ENCODE peak calls at places on chromosomes 7 and 10, in eight cellular contexts. L is activated CD4-positive, CD25-positive, alpha-beta regulatory T cell treated with anti-CD3 and anti-CD28 coated beads, Interleukin-2, amount 50 U/mL, for 72 hours; H is progenitor cell of endocrine pancreas; T is amygdala; F is posterior cingulate gyrus; B is C1 segment of cervical spinal cord; X is GDM1; M is NCI-H748 treated with DMSO at 0.1 percent for 48 hours. C is an unnamed sample.

GRCh38 chr10:173741-174140 is 38.5 kb downstream of the ZMYND11 start:
- DNase-seq in L (no peak), H (no peak), T (no peak), F (no peak), B (no peak), X (no peak), M (no peak), C (no peak)

GRCh38 chr7:157495594-157495993 is 158.8 kb downstream of the DNAJB6 start:
- DNase-seq in L (peak; percentile 36), H (no peak), T (no peak), F (no peak), B (no peak), X (no peak), M (no peak), C (no peak)

GRCh38 chr7:56474271-56474670 is 358.1 kb upstream of the NUPR2 start:
- DNase-seq in L (no peak), H (no peak), T (no peak), F (no peak), B (no peak), X (no peak), M (no peak), C (no peak)

GRCh38 chr7:79591275-79591623 is 137.8 kb upstream of the MAGI2 start:
- DNase-seq in L (no peak), H (no peak), T (no peak), F (no peak), B (no peak), X (no peak), M (no peak), C (no peak)

GRCh38 chr10:43925793-43926192 is 277.1 kb upstream of the ZNF32 start:
- DNase-seq in L (no peak), H (no peak), T (no peak), F (no peak), B (no peak), X (no peak), M (no peak), C (no peak)

GRCh38 chr7:157273208-157274202 is 63.3 kb upstream of the DNAJB6 start:
- DNase-seq in L (peak; percentile 66), H (peak; percentile 61), T (no peak), F (peak; percentile 63), B (peak; percentile 30), X (peak; percentile 44), M (peak; percentile 5), C (peak; percentile 68)

GRCh38 chr7:33849004-33849403 is 56.3 kb upstream of the BMPER start:
- DNase-seq in L (no peak), H (no peak), T (no peak), F (no peak), B (no peak), X (no peak), M (no peak), C (no peak)

GRCh38 chr10:59273453-59273852 is 88.9 kb downstream of the FAM13C start:
- DNase-seq in L (no peak), H (no peak), T (no peak), F (no peak), B (no peak), X (no peak), M (no peak), C (no peak)

GRCh38 chr7:1022801-1023465 is 21.4 kb upstream of the GPR146 start:
- DNase-seq in L (no peak), H (no peak), T (no peak), F (no peak), B (no peak), X (no peak), M (no peak), C (no peak)

GRCh38 chr7:31076641-31077310 is 24.7 kb downstream of the ADCYAP1R1 start:
- DNase-seq in L (no peak), H (no peak), T (no peak), F (no peak), B (no peak), X (no peak), M (no peak), C (no peak)

GRCh38 chr10:62560207-62560819 is 186.1 kb downstream of the ZNF365 start:
- DNase-seq in L (no peak), H (no peak), T (no peak), F (no peak), B (no peak), X (no peak), M (no peak), C (peak; percentile 80)

GRCh38 chr7:109386959-109387358 is 817.3 kb downstream of the DNAJB9 start:
- DNase-seq in L (no peak), H (no peak), T (no peak), F (no peak), B (no peak), X (no peak), M (no peak), C (no peak)

GRCh38 chr7:100034871-100035510 is 14.6 kb upstream of the ZSCAN21 start:
- DNase-seq in L (no peak), H (no peak), T (no peak), F (no peak), B (no peak), X (no peak), M (no peak), C (peak; percentile 84)

GRCh38 chr10:63722537-63722936 is 201.3 kb downstream of the REEP3 start:
- DNase-seq in L (no peak), H (no peak), T (no peak), F (no peak), B (no peak), X (no peak), M (no peak), C (peak; percentile 65)

GRCh38 chr10:43205681-43206390 is 61.0 kb downstream of the RASGEF1A start:
- DNase-seq in L (peak; percentile 24), H (peak; percentile 6), T (no peak), F (peak; percentile 5), B (no peak), X (no peak), M (no peak), C (no peak)

GRCh38 chr7:107394831-107395230 is 75.0 kb upstream of the GPR22 start:
- DNase-seq in L (no peak), H (no peak), T (no peak), F (no peak), B (no peak), X (no peak), M (no peak), C (peak; percentile 14)

GRCh38 chr10:93408788-93409187 is 73.3 kb downstream of the MYOF start:
- DNase-seq in L (no peak), H (no peak), T (no peak), F (no peak), B (no peak), X (no peak), M (no peak), C (no peak)

GRCh38 chr7:17830206-17830605 is 110.1 kb downstream of the SNX13 start:
- DNase-seq in L (no peak), H (no peak), T (no peak), F (no peak), B (no peak), X (no peak), M (no peak), C (peak; percentile 73)

GRCh38 chr7:106681815-106682495 is 21.0 kb upstream of the CCDC71L start:
- DNase-seq in L (no peak), H (no peak), T (no peak), F (no peak), B (no peak), X (no peak), M (no peak), C (peak; percentile 13)

GRCh38 chr7:122901250-122901649 is 15.0 kb upstream of the CADPS2 start:
- DNase-seq in L (no peak), H (no peak), T (no peak), F (no peak), B (no peak), X (no peak), M (no peak), C (peak; percentile 6)

GRCh38 chr10:119769886-119770285 is 44.0 kb downstream of the INPP5F start:
- DNase-seq in L (no peak), H (no peak), T (no peak), F (no peak), B (no peak), X (no peak), M (no peak), C (peak; percentile 36)

GRCh38 chr10:5445006-5445405 is 32.6 kb downstream of the NET1 start:
- DNase-seq in L (no peak), H (no peak), T (no peak), F (no peak), B (no peak), X (no peak), M (no peak), C (no peak)

GRCh38 chr7:34096777-34097176 is 191.4 kb downstream of the BMPER start:
- DNase-seq in L (no peak), H (no peak), T (no peak), F (no peak), B (no peak), X (no peak), M (no peak), C (no peak)

GRCh38 chr10:104559935-104560334 is 81.2 kb upstream of the SORCS3 start:
- DNase-seq in L (no peak), H (no peak), T (no peak), F (no peak), B (no peak), X (no peak), M (no peak), C (no peak)

GRCh38 chr10:132142396-132143161 is 44.2 kb upstream of the DPYSL4 start:
- DNase-seq in L (peak; percentile 69), H (peak; percentile 64), T (no peak), F (peak; percentile 66), B (no peak), X (no peak), M (no peak), C (no peak)

GRCh38 chr7:16652888-16653287 is 6.9 kb downstream of the BZW2 start:
- DNase-seq in L (no peak), H (no peak), T (no peak), F (no peak), B (no peak), X (no peak), M (no peak), C (no peak)

GRCh38 chr10:107579970-107580369 is 415.5 kb upstream of the SORCS1 start:
- DNase-seq in L (no peak), H (no peak), T (no peak), F (no peak), B (no peak), X (no peak), M (no peak), C (no peak)

GRCh38 chr7:102285541-102286236 is 979 bp upstream of the SH2B2 start:
- DNase-seq in L (no peak), H (no peak), T (no peak), F (no peak), B (no peak), X (no peak), M (no peak), C (no peak)

GRCh38 chr7:14115706-14116105 is 126.2 kb upstream of the ETV1 start:
- DNase-seq in L (no peak), H (no peak), T (no peak), F (no peak), B (no peak), X (no peak), M (no peak), C (peak; percentile 20)

GRCh38 chr10:97503413-97503812 is 4.7 kb downstream of the UBTD1 start:
- DNase-seq in L (no peak), H (no peak), T (no peak), F (no peak), B (no peak), X (no peak), M (no peak), C (peak; percentile 88)

GRCh38 chr10:113167702-113168101 is 217.7 kb downstream of the TCF7L2 start:
- DNase-seq in L (no peak), H (no peak), T (no peak), F (no peak), B (no peak), X (no peak), M (no peak), C (no peak)

GRCh38 chr7:28629216-28629848 is 217.0 kb downstream of the CREB5 start:
- DNase-seq in L (no peak), H (no peak), T (no peak), F (no peak), B (no peak), X (no peak), M (no peak), C (peak; percentile 31)

GRCh38 chr10:132869621-132870020 is 72.7 kb downstream of the CFAP46 start:
- DNase-seq in L (no peak), H (peak; percentile 3), T (no peak), F (no peak), B (no peak), X (no peak), M (no peak), C (no peak)